ENCODE peak calls at places on chromosomes 4 and X, in four cellular contexts. One of them, this sample, is unnamed.

GRCh38 chrX:120736989-120737388 is 107.1 kb upstream of the C1GALT1C1 start:
- DNase-seq in H9: no peak
- DNase-seq in ovary: no peak
- DNase-seq in A549: peak; percentile 15
- DNase-seq in this sample: no peak

GRCh38 chrX:70494441-70494840 is 49.8 kb downstream of the DLG3 start:
- DNase-seq in H9: no peak
- DNase-seq in ovary: no peak
- DNase-seq in A549: no peak
- DNase-seq in this sample: no peak

GRCh38 chrX:34632404-34632803 is 24.7 kb downstream of the TMEM47 start:
- DNase-seq in H9: no peak
- DNase-seq in ovary: no peak
- DNase-seq in A549: no peak
- DNase-seq in this sample: no peak

GRCh38 chrX:9272166-9272565 is 192.7 kb upstream of the TBL1X start:
- DNase-seq in H9: no peak
- DNase-seq in ovary: no peak
- DNase-seq in A549: no peak
- DNase-seq in this sample: no peak

GRCh38 chr4:1288786-1289185 is 905 bp upstream of the MAEA start:
- DNase-seq in H9: no peak
- DNase-seq in ovary: no peak
- DNase-seq in A549: no peak
- DNase-seq in this sample: no peak

GRCh38 chr4:162793571-162793970 is 373.1 kb downstream of the NAF1 start:
- DNase-seq in H9: no peak
- DNase-seq in ovary: no peak
- DNase-seq in A549: no peak
- DNase-seq in this sample: no peak

GRCh38 chr4:147335183-147335582 is 145.7 kb upstream of the EDNRA start:
- DNase-seq in H9: no peak
- DNase-seq in ovary: no peak
- DNase-seq in A549: no peak
- DNase-seq in this sample: no peak

GRCh38 chrX:22800360-22800759 is 199.4 kb upstream of the DDX53 start:
- DNase-seq in H9: no peak
- DNase-seq in ovary: no peak
- DNase-seq in A549: peak; percentile 39
- DNase-seq in this sample: no peak

GRCh38 chr4:67931256-67931655 is 32.0 kb downstream of the TMPRSS11A start:
- DNase-seq in H9: no peak
- DNase-seq in ovary: no peak
- DNase-seq in A549: no peak
- DNase-seq in this sample: no peak

GRCh38 chr4:163492951-163493504 is 1.5 kb upstream of the TMA16 start:
- DNase-seq in H9: no peak
- DNase-seq in ovary: no peak
- DNase-seq in A549: peak; percentile 45
- DNase-seq in this sample: no peak

GRCh38 chr4:185039508-185040273 is 21.4 kb downstream of the HELT start:
- DNase-seq in H9: peak; percentile 64
- DNase-seq in ovary: peak; percentile 66
- DNase-seq in A549: peak; percentile 53
- DNase-seq in this sample: peak; percentile 56

GRCh38 chr4:8067945-8068894 is 90.4 kb downstream of the ABLIM2 start:
- DNase-seq in H9: no peak
- DNase-seq in ovary: no peak
- DNase-seq in A549: no peak
- DNase-seq in this sample: no peak

GRCh38 chr4:2412534-2412884 is 5.9 kb downstream of the ZFYVE28 start:
- DNase-seq in H9: no peak
- DNase-seq in ovary: no peak
- DNase-seq in A549: peak; percentile 50
- DNase-seq in this sample: no peak

GRCh38 chr4:996030-996993 is 3.1 kb upstream of the SLC26A1 start:
- DNase-seq in H9: no peak
- DNase-seq in ovary: no peak
- DNase-seq in A549: no peak
- DNase-seq in this sample: no peak

DNA sequence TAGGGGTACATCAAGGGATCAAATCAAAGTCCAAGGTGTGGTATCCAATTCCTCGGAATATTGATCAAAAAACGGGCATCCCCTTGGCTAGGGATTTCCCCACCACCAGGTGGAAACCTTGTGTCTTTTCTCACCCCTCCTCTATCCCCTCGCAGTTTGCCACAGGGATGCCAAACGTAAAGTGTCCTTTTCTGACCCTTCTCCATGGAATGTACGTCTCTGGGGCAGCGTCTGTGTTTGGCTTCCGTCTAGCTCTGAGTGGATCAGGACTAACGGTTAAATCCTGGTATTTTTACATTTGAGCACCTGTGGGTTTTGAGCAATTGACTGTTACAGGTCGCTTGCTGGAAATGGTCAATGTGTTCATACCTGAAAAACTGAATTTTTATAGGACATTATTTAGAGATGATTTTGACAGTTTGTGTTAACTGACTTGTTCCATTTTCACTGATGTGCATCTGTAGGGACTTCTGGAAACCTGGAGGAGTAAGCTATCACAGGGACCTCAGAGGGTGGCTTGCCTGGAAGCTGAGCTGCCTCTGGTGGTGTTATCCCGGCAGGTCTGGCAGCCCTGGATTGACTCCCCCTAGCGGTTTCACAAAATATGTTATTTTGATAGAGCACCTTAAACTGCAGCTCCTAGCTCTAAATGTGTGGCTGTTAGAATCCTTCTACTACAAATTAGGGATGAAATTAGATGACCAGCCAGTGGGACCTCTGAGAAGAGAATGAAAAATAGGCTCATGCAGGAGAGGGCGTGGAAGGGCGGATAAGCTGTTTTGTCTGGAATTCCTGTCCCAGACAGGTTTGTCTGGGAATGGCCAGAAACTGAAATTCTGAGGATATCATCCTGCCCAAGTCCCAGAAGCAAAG is 8.8 kb upstream of the MGST2 start:
- DNase-seq in H9: peak; percentile 76
- DNase-seq in ovary: peak; percentile 67
- DNase-seq in A549: peak; percentile 79
- DNase-seq in this sample: no peak
- TF ChIP-seq CTCF in H9: peak; percentile 75
- TF ChIP-seq CTCF in ovary: peak; percentile 71
- TF ChIP-seq CTCF in A549: peak; percentile 54
- TF ChIP-seq CTCF in this sample: peak; percentile 72

DNA sequence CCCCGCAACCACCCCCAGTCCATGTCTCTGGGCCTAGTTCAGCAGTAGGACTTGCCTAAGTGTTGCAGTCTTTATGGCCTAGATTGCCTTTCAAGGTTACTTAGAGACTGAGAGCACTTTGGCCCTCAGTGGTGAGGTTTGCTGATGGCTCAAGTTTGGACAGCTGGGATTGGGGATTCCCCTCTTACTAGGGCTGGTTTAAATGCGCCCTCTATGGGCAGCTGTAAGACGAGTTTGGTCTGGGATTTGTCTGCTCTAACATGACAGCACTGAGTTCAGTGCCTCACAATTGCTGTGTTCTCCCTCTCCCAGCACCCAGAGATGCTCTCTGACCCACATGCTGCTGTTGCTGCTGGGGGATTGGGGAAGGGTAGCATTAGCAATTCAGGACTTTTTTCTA is 23.1 kb downstream of the DACH2 start:
- DNase-seq in H9: peak; percentile 45
- DNase-seq in ovary: no peak
- DNase-seq in A549: peak; percentile 47
- DNase-seq in this sample: no peak
- TF ChIP-seq CTCF in H9: peak; percentile 80
- TF ChIP-seq CTCF in ovary: no peak
- TF ChIP-seq CTCF in A549: no peak
- TF ChIP-seq CTCF in this sample: peak; percentile 66

GRCh38 chr4:40912455-40913055 is 162.8 kb downstream of the NSUN7 start:
- DNase-seq in H9: no peak
- DNase-seq in ovary: no peak
- DNase-seq in A549: no peak
- DNase-seq in this sample: no peak
- TF ChIP-seq CTCF in H9: no peak
- TF ChIP-seq CTCF in ovary: no peak
- TF ChIP-seq CTCF in A549: no peak
- TF ChIP-seq CTCF in this sample: no peak

DNA sequence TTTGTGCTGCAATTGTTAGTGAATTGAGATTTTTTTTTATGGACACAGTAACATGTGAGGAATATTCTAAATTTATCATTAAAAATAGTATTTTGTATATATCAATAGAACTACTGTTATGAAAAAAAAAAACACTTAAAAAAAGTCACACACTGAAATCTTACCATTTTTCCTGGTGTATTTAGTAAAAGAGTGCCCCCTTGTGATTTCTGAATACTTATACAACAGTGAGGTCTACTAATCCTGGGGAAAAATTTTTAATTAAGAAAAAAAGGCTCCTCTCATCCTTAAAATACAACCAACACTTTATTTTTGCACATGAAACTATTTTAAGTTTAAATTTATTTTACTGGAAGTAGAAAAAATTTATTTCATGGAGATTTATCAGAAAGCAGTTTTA is 56.4 kb upstream of the SPOCK3 start:
- DNase-seq in H9: no peak
- DNase-seq in ovary: no peak
- DNase-seq in A549: peak; percentile 15
- DNase-seq in this sample: no peak
- TF ChIP-seq CTCF in H9: peak; percentile 71
- TF ChIP-seq CTCF in ovary: no peak
- TF ChIP-seq CTCF in A549: peak; percentile 45
- TF ChIP-seq CTCF in this sample: peak; percentile 34

GRCh38 chrX:108198420-108198819 is 106.8 kb downstream of the ATG4A start:
- DNase-seq in H9: no peak
- DNase-seq in ovary: no peak
- DNase-seq in A549: no peak
- DNase-seq in this sample: no peak

GRCh38 chrX:108199041-108199440 is 107.5 kb downstream of the ATG4A start:
- DNase-seq in H9: no peak
- DNase-seq in ovary: no peak
- DNase-seq in A549: no peak
- DNase-seq in this sample: no peak

GRCh38 chrX:108203540-108203939 is 112.0 kb downstream of the ATG4A start:
- DNase-seq in H9: no peak
- DNase-seq in ovary: no peak
- DNase-seq in A549: no peak
- DNase-seq in this sample: peak; percentile 0

DNA sequence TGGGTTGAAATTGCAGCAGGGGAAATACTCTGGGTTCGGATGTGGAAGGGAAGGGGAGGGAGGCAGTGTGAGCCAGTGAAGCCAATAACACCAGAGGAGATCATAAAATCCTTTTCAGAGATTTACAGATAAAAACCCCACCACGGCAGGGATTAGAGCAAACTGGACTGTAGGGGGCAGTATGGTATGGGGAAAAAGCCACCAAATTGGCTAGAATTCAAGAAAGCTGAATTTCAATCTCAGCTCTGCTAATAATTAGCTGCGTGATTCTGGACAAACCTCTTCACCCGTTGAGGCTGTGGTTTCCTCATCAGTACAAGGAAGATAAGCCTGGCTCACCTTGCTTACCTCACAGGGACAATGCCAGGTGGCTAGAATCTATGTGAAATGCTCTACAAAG is 108.1 kb downstream of the ATG4A start:
- DNase-seq in H9: no peak
- DNase-seq in ovary: peak; percentile 30
- DNase-seq in A549: peak; percentile 44
- DNase-seq in this sample: peak; percentile 23
- TF ChIP-seq CTCF in H9: peak; percentile 83
- TF ChIP-seq CTCF in ovary: no peak
- TF ChIP-seq CTCF in A549: peak; percentile 67
- TF ChIP-seq CTCF in this sample: peak; percentile 55

GRCh38 chrX:13650318-13650717 is 2.6 kb upstream of the TCEANC start:
- DNase-seq in H9: no peak
- DNase-seq in ovary: no peak
- DNase-seq in A549: no peak
- DNase-seq in this sample: no peak

GRCh38 chrX:13645464-13646153 is 7.3 kb upstream of the TCEANC start:
- DNase-seq in H9: no peak
- DNase-seq in ovary: no peak
- DNase-seq in A549: no peak
- DNase-seq in this sample: no peak

GRCh38 chrX:13647709-13648212 is 5.2 kb upstream of the TCEANC start:
- DNase-seq in H9: no peak
- DNase-seq in ovary: peak; percentile 39
- DNase-seq in A549: peak; percentile 16
- DNase-seq in this sample: no peak

GRCh38 chrX:13649823-13650222 is 3.1 kb upstream of the TCEANC start:
- DNase-seq in H9: no peak
- DNase-seq in ovary: no peak
- DNase-seq in A549: no peak
- DNase-seq in this sample: no peak

DNA sequence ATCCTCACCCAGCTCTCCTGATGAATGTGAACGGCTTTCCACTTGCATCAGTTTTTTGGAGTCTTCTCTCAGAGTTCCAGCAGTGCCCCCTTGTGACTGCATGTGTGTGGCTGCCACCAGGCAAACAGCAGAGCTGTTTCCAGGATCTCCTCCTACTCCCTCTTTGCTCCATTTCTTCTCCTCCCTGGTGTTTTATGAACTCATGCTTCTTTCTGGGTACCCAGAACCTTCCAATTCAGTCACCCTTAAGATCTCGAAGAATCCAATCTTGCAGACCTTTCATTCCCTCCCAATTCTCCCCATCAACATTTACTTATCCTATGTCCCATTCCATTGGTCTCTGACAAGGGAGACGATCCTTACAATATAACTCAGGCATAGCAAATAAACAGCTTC is 6.8 kb upstream of the TCEANC start:
- DNase-seq in H9: peak; percentile 65
- DNase-seq in ovary: peak; percentile 54
- DNase-seq in A549: peak; percentile 69
- DNase-seq in this sample: no peak
- TF ChIP-seq CTCF in H9: peak; percentile 70
- TF ChIP-seq CTCF in ovary: no peak
- TF ChIP-seq CTCF in A549: peak; percentile 68
- TF ChIP-seq CTCF in this sample: peak; percentile 65

DNA sequence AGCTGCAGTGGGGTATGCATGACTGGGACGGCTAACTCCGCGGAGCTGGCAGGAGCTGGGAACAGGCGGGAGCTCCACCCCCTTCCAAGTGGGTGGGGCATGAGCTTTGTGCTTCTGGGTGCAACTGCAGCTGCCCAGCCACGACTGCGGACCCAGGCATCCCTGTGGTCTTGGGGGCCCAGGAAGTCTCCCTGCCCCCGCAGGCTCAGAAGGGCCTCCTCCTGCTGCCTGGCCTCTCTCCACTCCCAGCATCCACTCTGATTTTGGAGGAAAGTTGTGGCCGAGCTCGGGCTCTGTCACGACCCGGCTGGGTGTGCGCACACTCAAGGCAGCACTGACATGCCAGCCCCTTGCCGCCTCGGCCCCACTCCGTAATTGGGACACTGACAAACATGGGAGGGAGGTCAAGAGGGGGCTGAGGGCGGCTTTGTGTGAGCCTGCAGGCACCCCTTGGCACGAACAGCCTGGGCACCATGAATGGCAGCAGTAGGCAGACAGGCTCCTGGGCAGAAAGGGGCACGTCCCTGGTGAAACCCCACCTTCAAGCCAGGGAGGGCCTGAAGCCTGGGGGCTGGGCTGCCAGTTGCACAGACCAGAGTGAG is 822.6 kb downstream of the GLUD2 start:
- DNase-seq in H9: no peak
- DNase-seq in ovary: no peak
- DNase-seq in A549: no peak
- DNase-seq in this sample: no peak
- TF ChIP-seq CTCF in H9: no peak
- TF ChIP-seq CTCF in ovary: no peak
- TF ChIP-seq CTCF in A549: no peak
- TF ChIP-seq CTCF in this sample: no peak